ENCODE peak calls at places on chromosomes 12 and 14, in nine cellular contexts. Q is PC-3; E is CD8-positive, alpha-beta memory T cell; A is SK-N-SH; Z is body of pancreas; N is suprapubic skin; R is thoracic aorta; S is GM12878; V is GM23338. T is an unnamed sample.

GRCh38 chr14:103123128-103123633 is at the start of gene TNFAIP2:
- DNase-seq in Z (peak), E (no peak), R (no peak), N (peak), Q (no peak), A (no peak), V (peak), S (no peak), T (no peak)

GRCh38 chr12:50200507-50201273 is 33.5 kb upstream of the CERS5 start:
- DNase-seq in N (no peak), R (no peak), A (peak), V (no peak), S (no peak), Q (peak), Z (no peak), E (no peak), T (no peak)

GRCh38 chr12:55074771-55075170 is 51.4 kb upstream of the OR9K2 start:
- DNase-seq in A (no peak), V (no peak), N (no peak), Q (no peak), E (no peak), Z (no peak), R (no peak), S (no peak), T (no peak)

GRCh38 chr12:46473634-46474201 is 101.1 kb upstream of the SLC38A2 start:
- DNase-seq in Q (peak), E (no peak), N (no peak), S (peak), Z (peak), V (no peak), R (peak), A (peak), T (no peak)

GRCh38 chr14:63544641-63545234 is 1.6 kb upstream of the PPP2R5E start:
- DNase-seq in S (no peak), Q (peak), Z (no peak), E (no peak), R (no peak), A (peak), N (no peak), V (no peak), T (no peak)

GRCh38 chr12:56877195-56878009 is 56.8 kb downstream of the SDR9C7 start:
- DNase-seq in V (no peak), Q (no peak), N (no peak), Z (no peak), A (no peak), E (no peak), R (no peak), S (no peak), T (no peak)

GRCh38 chr12:56634242-56634836 is 4.2 kb upstream of the BAZ2A start:
- DNase-seq in V (peak), Z (peak), R (no peak), E (no peak), Q (peak), S (no peak), A (peak), N (peak), T (no peak)

GRCh38 chr14:95490727-95491451 is 25.6 kb downstream of the SYNE3 start:
- DNase-seq in Z (no peak), E (no peak), S (no peak), Q (peak), N (no peak), R (no peak), A (no peak), V (no peak), T (no peak)

GRCh38 chr12:111893287-111893686 is 51.3 kb downstream of the MAPKAPK5 start:
- DNase-seq in V (no peak), S (no peak), Q (no peak), N (no peak), R (no peak), Z (no peak), E (no peak), A (no peak), T (no peak)

GRCh38 chr14:37093364-37093763 is 79.0 kb downstream of the SLC25A21 start:
- DNase-seq in A (no peak), R (no peak), E (no peak), Z (no peak), Q (no peak), V (no peak), N (no peak), S (no peak), T (no peak)

GRCh38 chr12:26271889-26272492 is 76.6 kb downstream of the SSPN start:
- DNase-seq in S (peak), Q (peak), N (peak), R (peak), V (no peak), E (no peak), Z (peak), A (no peak), T (peak)

GRCh38 chr14:51682411-51682810 is 30.7 kb downstream of the FRMD6 start:
- DNase-seq in E (no peak), S (no peak), N (no peak), Q (no peak), A (no peak), V (no peak), Z (no peak), R (no peak), T (no peak)

GRCh38 chr14:96285667-96286066 is 29.7 kb downstream of the BDKRB1 start:
- DNase-seq in N (no peak), Z (peak), A (peak), S (no peak), Q (no peak), E (no peak), V (no peak), R (no peak), T (no peak)

GRCh38 chr12:103392722-103393121 is 103.0 kb downstream of the C12orf42 start:
- DNase-seq in Q (no peak), N (no peak), V (no peak), A (no peak), S (peak), R (no peak), E (no peak), Z (no peak), T (no peak)

GRCh38 chr12:30719060-30719459 is 23.4 kb upstream of the IPO8 start:
- DNase-seq in Q (peak), N (no peak), Z (no peak), V (no peak), E (no peak), A (no peak), R (no peak), S (no peak), T (no peak)

GRCh38 chr12:64083285-64084210 is 138.5 kb downstream of the KICS2 start:
- DNase-seq in R (no peak), E (no peak), Q (peak), V (no peak), S (no peak), A (peak), N (peak), Z (peak), T (peak)

GRCh38 chr14:58146399-58146798 is 5.6 kb downstream of the ARMH4 start:
- DNase-seq in Z (no peak), R (no peak), A (no peak), V (no peak), Q (no peak), S (no peak), N (no peak), E (no peak), T (no peak)

GRCh38 chr12:57268264-57268663 is 17.3 kb upstream of the STAC3 start:
- DNase-seq in Z (no peak), Q (peak), E (no peak), A (no peak), R (no peak), S (no peak), V (no peak), N (no peak), T (no peak)

GRCh38 chr12:13968281-13968680 is 13.1 kb downstream of the GRIN2B start:
- DNase-seq in N (no peak), S (no peak), Z (no peak), A (no peak), Q (no peak), E (no peak), V (no peak), R (no peak), T (no peak)

GRCh38 chr12:82877963-82878362 is 191.3 kb downstream of the TMTC2 start:
- DNase-seq in V (no peak), N (no peak), Z (no peak), E (no peak), R (no peak), Q (no peak), A (no peak), S (no peak), T (no peak)

GRCh38 chr12:114403044-114403689 is 2.8 kb downstream of the TBX5 start:
- DNase-seq in Z (no peak), Q (no peak), S (no peak), A (peak), E (no peak), N (no peak), R (no peak), V (peak), T (no peak)

GRCh38 chr12:15527201-15527782 is 205.0 kb downstream of the PTPRO start:
- DNase-seq in Z (peak), Q (peak), N (no peak), E (no peak), V (peak), A (no peak), R (no peak), S (no peak), T (no peak)

GRCh38 chr12:119069029-119069731 is 87.8 kb downstream of the SRRM4 start:
- DNase-seq in Q (no peak), V (peak), N (no peak), S (no peak), A (no peak), Z (no peak), R (no peak), E (no peak), T (no peak)

GRCh38 chr14:92253381-92253894 is 69.5 kb upstream of the SLC24A4 start:
- DNase-seq in R (no peak), A (no peak), S (no peak), E (no peak), Q (no peak), Z (peak), V (peak), N (no peak), T (no peak)

GRCh38 chr12:109308534-109309440 is at the start of gene FOXN4:
- DNase-seq in N (no peak), R (no peak), A (peak), S (no peak), V (peak), Z (no peak), Q (no peak), E (no peak), T (no peak)

GRCh38 chr12:43858096-43858495 is 22.2 kb downstream of the TMEM117 start:
- DNase-seq in Q (no peak), S (no peak), Z (no peak), A (no peak), N (no peak), R (no peak), E (no peak), V (no peak), T (no peak)

GRCh38 chr12:43856932-43857331 is 21.1 kb downstream of the TMEM117 start:
- DNase-seq in E (no peak), Q (no peak), Z (no peak), R (no peak), A (no peak), S (no peak), N (no peak), V (no peak), T (no peak)

GRCh38 chr12:43847427-43847826 is 11.5 kb downstream of the TMEM117 start:
- DNase-seq in V (no peak), Q (peak), Z (no peak), R (no peak), S (no peak), A (no peak), E (no peak), N (no peak), T (no peak)

GRCh38 chr12:43848786-43849185 is 12.9 kb downstream of the TMEM117 start:
- DNase-seq in E (no peak), A (no peak), V (no peak), R (no peak), Z (no peak), N (no peak), S (no peak), Q (peak), T (no peak)

DNA sequence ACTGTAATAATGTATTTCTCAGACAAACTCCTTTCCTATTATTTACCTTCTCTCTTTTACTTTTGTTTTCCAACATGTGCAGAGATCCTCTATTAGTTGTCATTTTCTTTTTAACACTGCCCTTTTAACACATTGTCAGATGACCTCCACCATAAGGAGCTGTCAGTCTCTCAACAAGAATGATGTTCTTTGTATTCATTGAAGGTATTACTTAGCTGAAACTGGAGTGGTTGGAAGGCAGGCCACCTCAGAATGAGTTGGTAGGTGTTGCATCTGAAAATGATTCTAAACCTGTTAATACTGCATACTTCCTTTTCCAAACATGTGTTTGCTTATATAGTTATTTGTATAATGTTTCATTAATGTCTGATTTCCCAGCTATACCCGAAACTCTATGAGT is 16.9 kb downstream of the TMEM117 start:
- DNase-seq in Z (no peak), R (no peak), Q (peak), S (no peak), N (no peak), E (no peak), A (no peak), V (no peak), T (no peak)
- H3K27ac ChIP-seq in Z (no peak), R (no peak), Q (no peak), S (no peak), N (no peak), E (no peak), A (no peak), V (no peak), T (no peak)

DNA sequence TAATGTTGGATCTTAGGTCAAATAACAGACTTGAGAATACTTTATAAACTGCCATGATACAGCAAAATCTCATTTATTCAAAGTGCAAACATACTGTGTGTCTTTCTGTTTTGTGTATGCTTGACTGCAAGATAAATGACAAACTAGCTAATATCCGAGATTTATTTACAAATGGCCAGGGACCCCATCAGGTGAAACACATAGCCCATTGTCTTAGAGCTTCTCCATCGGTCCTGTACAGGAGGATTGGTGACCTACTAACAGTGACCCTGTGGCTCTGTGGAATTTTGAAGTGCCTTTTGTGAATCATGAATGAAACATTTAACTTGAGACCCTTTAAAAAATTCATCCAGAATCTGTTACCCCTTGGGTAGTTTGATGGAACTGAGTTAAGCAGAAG is 27.1 kb downstream of the SLC25A29 start:
- DNase-seq in Z (no peak), V (no peak), A (no peak), Q (no peak), E (no peak), R (no peak), N (no peak), S (no peak), T (no peak)
- H3K27ac ChIP-seq in Z (no peak), V (no peak), A (peak), Q (no peak), E (no peak), R (no peak), N (no peak), S (no peak), T (no peak)

GRCh38 chr12:9646794-9647622 is 22.5 kb upstream of the CLEC2D start:
- DNase-seq in Z (no peak), A (no peak), N (no peak), S (no peak), E (no peak), V (peak), R (no peak), Q (peak), T (no peak)

GRCh38 chr12:9647825-9648700 is 21.4 kb upstream of the CLEC2D start:
- DNase-seq in S (peak), Q (peak), V (peak), E (peak), N (peak), Z (peak), A (peak), R (peak), T (peak)

GRCh38 chr12:9649532-9649940 is 20.0 kb upstream of the CLEC2D start:
- DNase-seq in E (no peak), S (peak), Z (no peak), Q (no peak), R (no peak), V (peak), N (no peak), A (no peak), T (no peak)

GRCh38 chr12:9648701-9649531 is 20.6 kb upstream of the CLEC2D start:
- DNase-seq in V (no peak), R (no peak), E (no peak), Q (no peak), A (no peak), Z (no peak), S (no peak), N (no peak), T (no peak)

DNA sequence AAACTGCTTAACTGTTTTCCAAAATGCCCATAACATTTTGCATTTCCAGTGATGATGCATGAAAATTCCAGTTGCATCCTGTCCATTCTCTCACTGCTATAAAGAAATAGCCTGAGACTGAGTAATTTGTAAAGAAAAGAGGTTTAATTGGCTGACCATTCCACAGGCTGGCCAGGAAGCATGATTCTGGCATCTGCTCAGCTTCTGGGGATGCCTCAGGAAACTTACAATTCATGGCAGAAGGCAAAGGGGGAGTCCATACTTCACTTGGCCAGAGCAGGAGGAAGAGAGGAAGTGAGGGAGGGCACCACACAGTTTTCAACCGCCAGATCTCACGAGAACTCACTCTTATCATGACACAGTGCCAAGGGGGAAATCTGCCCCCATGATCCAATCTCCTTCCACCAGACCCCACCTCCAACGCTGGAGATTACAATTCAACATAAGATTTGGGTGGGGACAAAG is 18.2 kb upstream of the CLEC2D start:
- DNase-seq in Z (no peak), V (no peak), A (no peak), N (no peak), R (no peak), E (no peak), S (no peak), Q (peak), T (no peak)
- H3K27ac ChIP-seq in Z (no peak), V (peak), A (no peak), N (peak), R (no peak), E (peak), S (peak), Q (peak), T (peak)

DNA sequence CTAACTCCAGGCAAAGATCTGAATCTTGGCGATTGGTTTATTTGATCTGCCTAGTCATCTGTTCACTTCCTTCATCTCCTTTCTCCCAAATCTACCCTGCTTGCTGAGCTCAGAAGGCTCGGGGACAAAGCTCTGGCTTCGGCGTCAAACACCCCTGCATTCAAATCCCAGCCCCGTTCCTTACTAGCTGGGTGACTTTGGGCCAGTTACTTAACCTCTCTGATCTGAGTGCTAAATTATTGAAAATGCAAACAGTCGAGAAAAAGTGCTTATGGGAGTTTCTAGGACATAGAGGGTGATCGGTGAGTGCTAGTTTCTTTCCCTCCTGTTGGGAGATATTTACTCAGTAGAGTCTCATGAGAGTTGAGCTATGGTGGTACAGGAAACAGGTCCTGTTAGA is 121.2 kb upstream of the RFLNA start:
- DNase-seq in R (no peak), S (no peak), V (no peak), Z (no peak), N (no peak), A (no peak), E (no peak), Q (no peak), T (no peak)
- H3K27ac ChIP-seq in R (no peak), S (no peak), V (no peak), Z (no peak), N (no peak), A (no peak), E (no peak), Q (no peak), T (no peak)

GRCh38 chr12:69881771-69882170 is 56.7 kb downstream of the MYRFL start:
- DNase-seq in E (no peak), Z (no peak), N (no peak), V (no peak), R (no peak), S (no peak), Q (no peak), A (no peak), T (no peak)
- H3K27ac ChIP-seq in E (no peak), Z (no peak), N (no peak), V (no peak), R (no peak), S (no peak), Q (no peak), A (no peak), T (no peak)

GRCh38 chr14:74299061-74299545 is 3.6 kb downstream of the ABCD4 start:
- DNase-seq in E (no peak), A (no peak), S (no peak), Q (peak), R (no peak), V (no peak), N (no peak), Z (peak), T (no peak)

GRCh38 chr14:74302634-74303569 is at the start of gene ABCD4:
- DNase-seq in E (peak), Q (peak), S (peak), R (peak), N (peak), A (peak), Z (peak), V (peak), T (peak)

GRCh38 chr14:74302160-74302628 is 540 bp downstream of the ABCD4 start:
- DNase-seq in R (no peak), E (no peak), S (peak), Z (no peak), Q (peak), A (peak), V (peak), N (no peak), T (no peak)

GRCh38 chr14:74296037-74296467 is 6.7 kb downstream of the ABCD4 start:
- DNase-seq in V (no peak), Q (no peak), Z (no peak), E (no peak), S (no peak), A (no peak), N (no peak), R (no peak), T (no peak)

DNA sequence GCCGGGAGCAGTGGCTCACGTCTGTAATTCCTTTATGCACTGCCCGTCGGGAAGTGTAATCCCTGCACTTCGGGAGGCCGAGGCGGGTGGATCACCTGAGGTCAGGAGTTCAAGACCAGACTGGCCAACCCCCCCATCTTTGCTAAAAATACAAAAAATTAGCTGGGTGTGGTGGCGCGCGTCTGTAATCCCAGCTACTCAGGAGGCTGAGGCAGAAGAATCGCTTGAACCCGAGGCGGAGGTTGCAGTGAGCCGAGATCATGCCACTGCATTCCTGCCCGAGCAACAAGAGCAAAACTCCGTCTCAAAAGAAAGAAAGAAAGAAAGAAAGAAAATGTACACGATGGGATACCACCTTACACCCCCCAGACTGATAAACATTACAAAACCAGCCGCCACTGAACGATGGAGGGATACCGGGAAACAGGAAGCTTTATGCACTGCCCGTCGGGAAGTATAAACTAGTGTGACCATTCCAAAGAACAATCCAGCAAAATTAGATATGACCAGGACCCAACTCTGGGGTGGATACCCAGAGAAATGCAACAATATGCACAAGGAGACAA is 1.1 kb downstream of the ABCD4 start:
- DNase-seq in S (no peak), E (no peak), Q (no peak), N (no peak), V (no peak), A (no peak), R (no peak), Z (no peak), T (no peak)
- H3K27ac ChIP-seq in S (no peak), E (no peak), Q (no peak), N (peak), V (peak), A (peak), R (peak), Z (no peak), T (peak)

GRCh38 chr14:71555654-71556559 is 376.3 kb upstream of the RGS6 start:
- DNase-seq in Q (no peak), R (no peak), E (peak), A (no peak), Z (no peak), V (no peak), S (peak), N (no peak), T (no peak)
- H3K27ac ChIP-seq in Q (no peak), R (no peak), E (peak), A (no peak), Z (peak), V (no peak), S (peak), N (no peak), T (no peak)

T was measured in substantia nigra.